ENCODE peak calls at places on chromosomes 11 and 22, in four cellular contexts. Z, K, L and Y are unnamed samples.

GRCh38 chr11:65439331-65440181 is 17.0 kb downstream of the NEAT1 start:
- DNase-seq in K (no peak), Z (no peak), L (no peak), Y (no peak)

GRCh38 chr22:31083377-31083768 is 2.3 kb downstream of the SMTN start:
- DNase-seq in Z (no peak), K (no peak), L (no peak), Y (no peak)

GRCh38 chr11:124882339-124883071 is 15.2 kb downstream of the ROBO4 start:
- DNase-seq in L (no peak), Z (no peak), K (peak; percentile 89), Y (no peak)

GRCh38 chr11:15911377-15912044 is 444.8 kb downstream of the SOX6 start:
- DNase-seq in Z (no peak), K (no peak), L (no peak), Y (no peak)

GRCh38 chr11:59025097-59025496 is 61.0 kb upstream of the GLYATL1B start:
- DNase-seq in L (no peak), Z (no peak), K (peak; percentile 76), Y (no peak)

GRCh38 chr11:115693002-115693401 is 188.8 kb upstream of the CADM1 start:
- DNase-seq in L (no peak), K (no peak), Z (no peak), Y (no peak)

GRCh38 chr11:2576536-2576935 is 123.3 kb downstream of the KCNQ1OT1 start:
- DNase-seq in K (no peak), Z (no peak), L (no peak), Y (no peak)

GRCh38 chr11:125233736-125234275 is 69.3 kb downstream of the PKNOX2 start:
- DNase-seq in Z (no peak), L (no peak), K (no peak), Y (no peak)

GRCh38 chr11:109641549-109641948 is 219.6 kb downstream of the C11orf87 start:
- DNase-seq in L (no peak), K (peak; percentile 3), Z (no peak), Y (no peak)

GRCh38 chr11:83816572-83817187 is 530.5 kb upstream of the CCDC90B start:
- DNase-seq in L (no peak), Z (no peak), K (peak; percentile 9), Y (no peak)

GRCh38 chr11:109733245-109733644 is 311.3 kb downstream of the C11orf87 start:
- DNase-seq in L (no peak), K (no peak), Z (no peak), Y (no peak)

GRCh38 chr22:20295262-20296064 is 24.4 kb downstream of the DGCR6L start:
- DNase-seq in K (no peak), Z (no peak), L (no peak), Y (no peak)

GRCh38 chr11:102260241-102260640 is 57.0 kb upstream of the BIRC3 start:
- DNase-seq in K (no peak), L (no peak), Z (no peak), Y (peak; percentile 33)

GRCh38 chr11:88359529-88359928 is 22.0 kb upstream of the CTSC start:
- DNase-seq in Z (no peak), K (no peak), L (peak; percentile 74), Y (no peak)

GRCh38 chr11:27770576-27770975 is 70.3 kb upstream of the BDNF start:
- DNase-seq in Z (no peak), K (no peak), L (no peak), Y (no peak)

GRCh38 chr11:59212744-59213573 is at the start of gene MPEG1:
- DNase-seq in Z (no peak), L (no peak), K (no peak), Y (no peak)

GRCh38 chr11:38019072-38019775 is 1421.2 kb upstream of the RAG2 start:
- DNase-seq in Z (no peak), L (no peak), K (peak; percentile 0), Y (peak; percentile 6)

GRCh38 chr22:37804502-37804885 is 3.2 kb upstream of the GCAT start:
- DNase-seq in Z (no peak), L (no peak), K (no peak), Y (no peak)

GRCh38 chr22:47151490-47151889 is 389.0 kb downstream of the TBC1D22A start:
- DNase-seq in Z (no peak), K (no peak), L (no peak), Y (no peak)

GRCh38 chr22:37806409-37807338 is 1.1 kb upstream of the GCAT start:
- DNase-seq in Z (no peak), L (no peak), K (peak; percentile 34), Y (no peak)

GRCh38 chr22:19805821-19806212 is 45.2 kb downstream of the TBX1 start:
- DNase-seq in L (no peak), Z (no peak), K (no peak), Y (no peak)

GRCh38 chr11:118164885-118165284 is 11.6 kb downstream of the SCN2B start:
- DNase-seq in Z (no peak), K (no peak), L (no peak), Y (no peak)

GRCh38 chr11:46972343-46972742 is 35.8 kb downstream of the CSTPP1 start:
- DNase-seq in Z (no peak), K (no peak), L (no peak), Y (no peak)

GRCh38 chr11:44597358-44598009 is 32.0 kb downstream of the CD82 start:
- DNase-seq in K (no peak), Z (no peak), L (no peak), Y (no peak)

GRCh38 chr11:119100246-119100959 is 1.2 kb downstream of the DPAGT1 start:
- DNase-seq in Z (no peak), K (peak; percentile 62), L (no peak), Y (no peak)

GRCh38 chr11:32428665-32429293 is 6.6 kb downstream of the WT1 start:
- DNase-seq in K (no peak), L (no peak), Z (no peak), Y (no peak)

GRCh38 chr22:19863571-19863970 is 8.9 kb upstream of the GNB1L start:
- DNase-seq in K (no peak), Z (no peak), L (no peak), Y (no peak)

GRCh38 chr22:39518124-39518786 is 2.1 kb upstream of the ATF4 start:
- DNase-seq in Z (no peak), K (no peak), L (no peak), Y (no peak)

GRCh38 chr11:70409437-70409836 is 11.1 kb downstream of the CTTN start:
- DNase-seq in Z (no peak), L (no peak), K (no peak), Y (no peak)

GRCh38 chr11:92329644-92330043 is 105.0 kb downstream of the FAT3 start:
- DNase-seq in L (no peak), K (no peak), Z (no peak), Y (no peak)

GRCh38 chr22:45965565-45965962 is 11.4 kb downstream of the WNT7B start:
- DNase-seq in L (no peak), Z (no peak), K (no peak), Y (no peak)

GRCh38 chr11:28049338-28050216 is 58.4 kb downstream of the KIF18A start:
- DNase-seq in L (no peak), Z (no peak), K (no peak), Y (no peak)

GRCh38 chr11:129852125-129852740 is 36.6 kb downstream of the TMEM45B start:
- DNase-seq in K (no peak), L (no peak), Z (no peak), Y (no peak)
- H3K9ac ChIP-seq in K (no peak overlapping the region), L (no peak overlapping the region), Z (no peak overlapping the region), Y (no peak overlapping the region)

DNA sequence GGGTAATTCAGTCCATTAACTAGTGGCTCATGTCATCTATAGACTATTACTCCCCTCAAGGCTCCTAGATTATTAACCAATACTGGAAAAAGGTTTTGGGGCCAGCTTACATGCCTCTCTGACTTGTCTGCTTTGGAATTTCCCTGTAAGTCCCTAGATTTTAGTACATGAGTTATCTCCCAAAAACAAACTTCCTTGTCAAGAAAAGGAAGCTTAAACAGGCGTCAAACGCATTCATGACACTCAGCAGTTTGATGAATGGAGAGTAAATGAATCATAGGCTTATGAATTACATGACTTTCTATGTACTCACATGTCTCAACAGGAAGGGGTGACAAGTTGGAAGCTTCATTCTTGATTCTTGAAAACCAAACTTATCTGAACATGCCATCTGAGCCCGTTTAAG is 70.8 kb downstream of the BLID start:
- DNase-seq in Z (no peak), K (no peak), L (no peak), Y (no peak)
- H3K4me3 ChIP-seq in Z (no peak overlapping the region), K (no peak overlapping the region), L (no peak overlapping the region), Y (no peak overlapping the region)

GRCh38 chr11:79026803-79027445 is 413.9 kb downstream of the TENM4 start:
- DNase-seq in K (no peak), Z (no peak), L (no peak), Y (no peak)
- TF ChIP-seq SUZ12 in K (no peak), Z (no peak), L (no peak), Y (no peak)

GRCh38 chr11:76185511-76185910 is 20.8 kb downstream of the WNT11 start:
- DNase-seq in K (no peak), L (no peak), Z (no peak), Y (no peak)
- H3K9ac ChIP-seq in K (no peak overlapping the region), L (no peak overlapping the region), Z (no peak overlapping the region), Y (no peak overlapping the region)

GRCh38 chr11:8281266-8281665 is 17.6 kb upstream of the LMO1 start:
- DNase-seq in L (no peak), K (no peak), Z (no peak), Y (no peak)

GRCh38 chr11:8285228-8285627 is 21.6 kb upstream of the LMO1 start:
- DNase-seq in K (no peak), L (no peak), Z (no peak), Y (no peak)

GRCh38 chr11:8285796-8286195 is 22.1 kb upstream of the LMO1 start:
- DNase-seq in Z (no peak), K (no peak), L (no peak), Y (no peak)

GRCh38 chr11:8283510-8284272 is 20.0 kb upstream of the LMO1 start:
- DNase-seq in K (no peak), Z (no peak), L (no peak), Y (no peak)

GRCh38 chr11:8282621-8283509 is 19.2 kb upstream of the LMO1 start:
- DNase-seq in Z (no peak), K (no peak), L (no peak), Y (no peak)
- H3K4me3 ChIP-seq in Z (peak overlapping the region; percentile 6), K (no peak overlapping the region), L (no peak overlapping the region), Y (peak overlapping the region; percentile 32)

GRCh38 chr22:44042822-44043221 is 18.7 kb downstream of the PARVB start:
- DNase-seq in K (no peak), L (no peak), Z (no peak), Y (no peak)

GRCh38 chr22:44046485-44047141 is 22.5 kb downstream of the PARVB start:
- DNase-seq in L (no peak), Z (no peak), K (no peak), Y (no peak)

GRCh38 chr22:44049369-44050231 is 25.5 kb downstream of the PARVB start:
- DNase-seq in K (no peak), Z (no peak), L (no peak), Y (no peak)

GRCh38 chr22:44047891-44048301 is 23.8 kb downstream of the PARVB start:
- DNase-seq in Z (no peak), L (no peak), K (no peak), Y (no peak)

GRCh38 chr22:44045171-44045570 is 21.1 kb downstream of the PARVB start:
- DNase-seq in K (no peak), Z (no peak), L (no peak), Y (no peak)
- TF ChIP-seq SUZ12 in K (no peak), Z (no peak), L (no peak), Y (no peak)